ENCODE peak calls at places on chromosomes 2 and 18, in eight cellular contexts. O is NCI-H1694, K is HT1080, R is cardiac muscle cell, I is cardiac fibroblast, W is Caco-2, T is hepatocyte, L is endothelial cell of umbilical vein. Z is an unnamed sample.

GRCh38 chr18:8765692-8766463 is 60.5 kb downstream of the MTCL1 start:
- DNase-seq in O (no peak), K (no peak), R (peak), I (no peak), W (no peak), T (peak), L (no peak), Z (no peak)

GRCh38 chr2:116696223-116696622 is 1118.3 kb upstream of the DDX18 start:
- DNase-seq in O (no peak), K (no peak), R (no peak), I (no peak), W (peak), T (no peak), L (no peak), Z (no peak)

GRCh38 chr2:10579441-10580169 is 110.2 kb downstream of the NOL10 start:
- DNase-seq in O (no peak), K (no peak), R (no peak), I (no peak), W (no peak), T (no peak), L (no peak), Z (no peak)

GRCh38 chr18:8283901-8284585 is 325.2 kb upstream of the RAB12 start:
- DNase-seq in O (no peak), K (peak), R (no peak), I (peak), W (no peak), T (no peak), L (peak), Z (no peak)

GRCh38 chr2:2183135-2183534 is 147.9 kb downstream of the MYT1L start:
- DNase-seq in O (no peak), K (no peak), R (no peak), I (no peak), W (no peak), T (no peak), L (no peak), Z (no peak)

GRCh38 chr2:28338046-28338753 is 54.5 kb upstream of the FOSL2 start:
- DNase-seq in O (no peak), K (no peak), R (peak), I (peak), W (no peak), T (peak), L (peak), Z (no peak)

GRCh38 chr2:237616373-237617304 is 10.7 kb upstream of the LRRFIP1 start:
- DNase-seq in O (no peak), K (peak), R (no peak), I (peak), W (no peak), T (no peak), L (peak), Z (no peak)

GRCh38 chr2:189285962-189286648 is 106.5 kb upstream of the COL5A2 start:
- DNase-seq in O (no peak), K (peak), R (peak), I (peak), W (no peak), T (peak), L (peak), Z (no peak)

GRCh38 chr2:28956415-28956826 is 24.7 kb upstream of the TOGARAM2 start:
- DNase-seq in O (no peak), K (no peak), R (peak), I (peak), W (no peak), T (peak), L (no peak), Z (peak)

GRCh38 chr2:88694015-88694414 is 2.5 kb downstream of the RPIA start:
- DNase-seq in O (no peak), K (no peak), R (no peak), I (no peak), W (no peak), T (no peak), L (no peak), Z (no peak)

GRCh38 chr18:51010218-51010617 is 19.8 kb upstream of the SMAD4 start:
- DNase-seq in O (no peak), K (no peak), R (no peak), I (no peak), W (no peak), T (no peak), L (no peak), Z (no peak)

GRCh38 chr2:8617590-8617989 is 64.3 kb upstream of the ID2 start:
- DNase-seq in O (no peak), K (no peak), R (no peak), I (no peak), W (no peak), T (no peak), L (no peak), Z (no peak)

GRCh38 chr2:238875531-238876231 is 27.8 kb downstream of the TWIST2 start:
- DNase-seq in O (no peak), K (no peak), R (no peak), I (peak), W (no peak), T (no peak), L (no peak), Z (no peak)

GRCh38 chr2:239666855-239667376 is 266.1 kb upstream of the HDAC4 start:
- DNase-seq in O (peak), K (no peak), R (no peak), I (no peak), W (no peak), T (no peak), L (no peak), Z (no peak)

GRCh38 chr18:50944245-50944917 is 23.5 kb upstream of the ELAC1 start:
- DNase-seq in O (no peak), K (peak), R (no peak), I (peak), W (no peak), T (no peak), L (no peak), Z (no peak)

GRCh38 chr2:85132834-85133637 is at the start of gene TCF7L1:
- DNase-seq in O (peak), K (peak), R (peak), I (peak), W (peak), T (peak), L (peak), Z (peak)

GRCh38 chr2:24818721-24819167 is 25.5 kb downstream of the CENPO start:
- DNase-seq in O (no peak), K (no peak), R (no peak), I (peak), W (no peak), T (no peak), L (no peak), Z (no peak)

GRCh38 chr2:54666741-54667639 is 56.5 kb upstream of the EML6 start:
- DNase-seq in O (peak), K (no peak), R (no peak), I (peak), W (no peak), T (peak), L (peak), Z (no peak)